ENCODE peak calls at places on chromosome 2, in ten cellular contexts. C, R, O, Y, Z, K, D, Q, T and B are unnamed samples.

GRCh38 chr2:235390108-235390815 is 103.6 kb upstream of the AGAP1 start:
- DNase-seq in C (no peak), R (no peak), O (no peak), Y (peak), Z (peak), K (peak), D (peak), Q (no peak), T (peak), B (peak)

GRCh38 chr2:52658598-52658997 is 1109.0 kb upstream of the CHAC2 start:
- DNase-seq in C (no peak), R (no peak), O (no peak), Y (no peak), Z (no peak), K (no peak), D (peak), Q (no peak), T (no peak), B (no peak)

GRCh38 chr2:79432731-79433146 is 80.1 kb upstream of the CTNNA2 start:
- DNase-seq in C (no peak), R (no peak), O (no peak), Y (no peak), Z (no peak), K (no peak), D (no peak), Q (no peak), T (no peak), B (no peak)

GRCh38 chr2:20418519-20418918 is 28.4 kb upstream of the RHOB start:
- DNase-seq in C (peak), R (no peak), O (no peak), Y (no peak), Z (no peak), K (no peak), D (no peak), Q (no peak), T (no peak), B (no peak)

GRCh38 chr2:228689049-228689448 is 507.6 kb upstream of the SPHKAP start:
- DNase-seq in C (no peak), R (peak), O (no peak), Y (peak), Z (no peak), K (no peak), D (peak), Q (peak), T (no peak), B (no peak)

GRCh38 chr2:102367331-102367971 is 11.9 kb downstream of the IL18R1 start:
- DNase-seq in C (no peak), R (no peak), O (no peak), Y (no peak), Z (no peak), K (no peak), D (no peak), Q (no peak), T (no peak), B (no peak)

GRCh38 chr2:130785466-130786055 is 30.2 kb downstream of the AMER3 start:
- DNase-seq in C (peak), R (no peak), O (no peak), Y (no peak), Z (no peak), K (no peak), D (no peak), Q (no peak), T (no peak), B (no peak)

GRCh38 chr2:113922784-113923183 is 32.9 kb downstream of the ACTR3 start:
- DNase-seq in C (no peak), R (no peak), O (no peak), Y (no peak), Z (no peak), K (no peak), D (no peak), Q (no peak), T (no peak), B (no peak)

GRCh38 chr2:66173635-66174034 is 261.3 kb upstream of the MEIS1 start:
- DNase-seq in C (no peak), R (no peak), O (no peak), Y (no peak), Z (no peak), K (no peak), D (no peak), Q (no peak), T (no peak), B (no peak)

GRCh38 chr2:9637330-9637729 is 6.5 kb upstream of the YWHAQ start:
- DNase-seq in C (no peak), R (no peak), O (no peak), Y (peak), Z (peak), K (no peak), D (peak), Q (no peak), T (no peak), B (peak)

GRCh38 chr2:101830146-101830545 is 132.6 kb downstream of the MAP4K4 start:
- DNase-seq in C (no peak), R (no peak), O (no peak), Y (no peak), Z (no peak), K (no peak), D (no peak), Q (no peak), T (no peak), B (no peak)

GRCh38 chr2:9191044-9191481 is 15.5 kb upstream of the ASAP2 start:
- DNase-seq in C (peak), R (no peak), O (no peak), Y (peak), Z (no peak), K (no peak), D (peak), Q (peak), T (peak), B (no peak)

GRCh38 chr2:182055993-182056392 is 70.3 kb downstream of the PPP1R1C start:
- DNase-seq in C (no peak), R (no peak), O (no peak), Y (no peak), Z (no peak), K (no peak), D (no peak), Q (no peak), T (no peak), B (no peak)

GRCh38 chr2:439540-440465 is 151.9 kb upstream of the ALKAL2 start:
- DNase-seq in C (peak), R (no peak), O (no peak), Y (no peak), Z (no peak), K (no peak), D (no peak), Q (no peak), T (no peak), B (no peak)

GRCh38 chr2:232276739-232277313 is 101.7 kb upstream of the ALPP start:
- DNase-seq in C (no peak), R (no peak), O (no peak), Y (no peak), Z (no peak), K (no peak), D (no peak), Q (no peak), T (no peak), B (no peak)

GRCh38 chr2:215657844-215658243 is 222.0 kb upstream of the FN1 start:
- DNase-seq in C (no peak), R (no peak), O (no peak), Y (peak), Z (peak), K (no peak), D (peak), Q (no peak), T (no peak), B (peak)

GRCh38 chr2:11865820-11866219 is 119.4 kb downstream of the LPIN1 start:
- DNase-seq in C (no peak), R (no peak), O (no peak), Y (no peak), Z (no peak), K (no peak), D (no peak), Q (no peak), T (no peak), B (no peak)

GRCh38 chr2:222707689-222708273 is 36.3 kb downstream of the MOGAT1 start:
- DNase-seq in C (no peak), R (no peak), O (no peak), Y (peak), Z (peak), K (peak), D (peak), Q (no peak), T (no peak), B (peak)

GRCh38 chr2:179701524-179702110 is 159.8 kb downstream of the ZNF385B start:
- DNase-seq in C (no peak), R (no peak), O (no peak), Y (peak), Z (peak), K (no peak), D (peak), Q (no peak), T (no peak), B (no peak)

GRCh38 chr2:42172020-42172419 is 2.9 kb downstream of the EML4 start:
- DNase-seq in C (no peak), R (no peak), O (no peak), Y (no peak), Z (no peak), K (no peak), D (no peak), Q (no peak), T (no peak), B (no peak)

GRCh38 chr2:43842866-43843226 is 4.1 kb downstream of the ABCG8 start:
- DNase-seq in C (no peak), R (no peak), O (no peak), Y (no peak), Z (no peak), K (no peak), D (no peak), Q (no peak), T (no peak), B (no peak)

GRCh38 chr2:211737282-211737681 is 801.3 kb downstream of the ERBB4 start:
- DNase-seq in C (no peak), R (no peak), O (no peak), Y (peak), Z (peak), K (no peak), D (peak), Q (no peak), T (no peak), B (peak)

GRCh38 chr2:47403829-47404228 is 873 bp downstream of the MSH2 start:
- DNase-seq in C (no peak), R (no peak), O (no peak), Y (peak), Z (peak), K (no peak), D (no peak), Q (no peak), T (no peak), B (no peak)

GRCh38 chr2:199128476-199129214 is 329.1 kb downstream of the SATB2 start:
- DNase-seq in C (no peak), R (no peak), O (no peak), Y (no peak), Z (no peak), K (no peak), D (no peak), Q (no peak), T (no peak), B (no peak)